ENCODE peak calls at places on chromosomes 11 and 22, in five cellular contexts. C is MCF 10A, J is K562, P is NCI-H2081, N is HEK293T. L is an unnamed sample.

GRCh38 chr22:50007057-50007511 is 5.5 kb downstream of the IL17REL start:
- DNase-seq in J (no peak), P (no peak), N (no peak), C (no peak), L (no peak)

GRCh38 chr11:117221775-117222517 is 9.9 kb downstream of the PCSK7 start:
- DNase-seq in N (no peak), P (peak; percentile 65), J (no peak), C (peak; percentile 87), L (no peak)

GRCh38 chr11:14314127-14314526 is 44.9 kb downstream of the RRAS2 start:
- DNase-seq in C (no peak), J (no peak), N (no peak), P (no peak), L (no peak)

GRCh38 chr11:117933930-117934329 is 4.7 kb upstream of the TMPRSS13 start:
- DNase-seq in N (no peak), C (no peak), P (no peak), J (no peak), L (no peak)

GRCh38 chr22:38176170-38176741 is 5.4 kb downstream of the PLA2G6 start:
- DNase-seq in P (no peak), J (no peak), N (no peak), C (peak; percentile 84), L (peak; percentile 71)

GRCh38 chr11:73140213-73141030 is 1.7 kb downstream of the FCHSD2 start:
- DNase-seq in J (peak; percentile 37), C (peak; percentile 16), P (peak; percentile 7), N (peak; percentile 40), L (peak; percentile 52)

GRCh38 chr22:38841211-38841610 is 2.6 kb downstream of the NPTXR start:
- DNase-seq in C (no peak), N (no peak), P (peak; percentile 13), J (no peak), L (no peak)

GRCh38 chr22:38347944-38348750 is 30.9 kb upstream of the CSNK1E start:
- DNase-seq in P (no peak), N (no peak), J (no peak), C (peak; percentile 72), L (peak; percentile 12)

GRCh38 chr11:19332476-19332875 is 91.7 kb upstream of the E2F8 start:
- DNase-seq in N (no peak), P (no peak), C (no peak), J (no peak), L (no peak)

GRCh38 chr11:122033193-122033592 is 82.8 kb downstream of the BLID start:
- DNase-seq in J (no peak), P (no peak), C (no peak), N (no peak), L (no peak)

GRCh38 chr22:43381693-43382092 is 30.1 kb upstream of the MPPED1 start:
- DNase-seq in P (no peak), C (no peak), J (no peak), N (no peak), L (no peak)

GRCh38 chr11:27347949-27348879 is 14.8 kb downstream of the CCDC34 start:
- DNase-seq in J (no peak), N (peak; percentile 12), P (peak; percentile 60), C (no peak), L (no peak)

GRCh38 chr11:118834428-118835028 is 43.6 kb upstream of the DDX6 start:
- DNase-seq in J (no peak), N (no peak), C (no peak), P (no peak), L (no peak)

GRCh38 chr11:32045456-32045855 is 45.4 kb upstream of the RCN1 start:
- DNase-seq in J (no peak), C (no peak), P (no peak), N (no peak), L (no peak)

GRCh38 chr22:48047722-48048500 is 1285.5 kb downstream of the TBC1D22A start:
- DNase-seq in C (no peak), J (no peak), N (no peak), P (no peak), L (no peak)

GRCh38 chr22:38177926-38178604 is 3.6 kb downstream of the PLA2G6 start:
- DNase-seq in J (peak; percentile 52), N (peak; percentile 39), C (peak; percentile 85), P (no peak), L (peak; percentile 82)

GRCh38 chr22:39003165-39003638 is 10.9 kb upstream of the APOBEC3C start:
- DNase-seq in J (peak; percentile 72), N (peak; percentile 88), C (peak; percentile 87), P (no peak), L (peak; percentile 87)

GRCh38 chr22:26890870-26891269 is 233.5 kb downstream of the MIAT start:
- DNase-seq in C (no peak), J (no peak), P (peak; percentile 24), N (no peak), L (no peak)

GRCh38 chr11:95584589-95584988 is 205.0 kb downstream of the FAM76B start:
- DNase-seq in C (no peak), P (no peak), N (no peak), J (peak; percentile 27), L (no peak)

GRCh38 chr11:108973402-108974119 is 308.7 kb downstream of the DDX10 start:
- DNase-seq in C (peak; percentile 77), P (no peak), J (no peak), N (no peak), L (no peak)

GRCh38 chr11:114275295-114275694 is 20.9 kb upstream of the NNMT start:
- DNase-seq in N (no peak), P (no peak), C (no peak), J (no peak), L (no peak)

GRCh38 chr11:98561216-98561615 is 459.5 kb upstream of the CNTN5 start:
- DNase-seq in N (no peak), C (peak; percentile 1), J (no peak), P (no peak), L (no peak)

GRCh38 chr22:47034905-47035419 is 272.5 kb downstream of the TBC1D22A start:
- DNase-seq in J (no peak), N (no peak), P (no peak), C (no peak), L (no peak)

GRCh38 chr22:26768986-26769385 is 111.6 kb downstream of the MIAT start:
- DNase-seq in P (no peak), C (no peak), N (no peak), J (peak; percentile 8), L (no peak)

GRCh38 chr11:65932558-65932919 is 12.7 kb upstream of the TSGA10IP start:
- DNase-seq in J (peak; percentile 62), N (peak; percentile 57), P (no peak), C (peak; percentile 9), L (no peak)

GRCh38 chr22:44891791-44892190 is 118.0 kb downstream of the PHF21B start:
- DNase-seq in C (no peak), N (no peak), J (no peak), P (no peak), L (no peak)

GRCh38 chr11:74388678-74389327 is 9.4 kb downstream of the PGM2L1 start:
- DNase-seq in J (peak; percentile 72), N (peak; percentile 34), C (peak; percentile 63), P (peak; percentile 13), L (peak; percentile 43)

GRCh38 chr11:88692306-88692705 is 354.8 kb upstream of the CTSC start:
- DNase-seq in N (no peak), J (no peak), C (no peak), P (no peak), L (no peak)

GRCh38 chr11:94895451-94895850 is 77.9 kb downstream of the CWC15 start:
- DNase-seq in P (no peak), C (no peak), J (no peak), N (no peak), L (no peak)

GRCh38 chr11:64762277-64762915 is 2.6 kb upstream of the PYGM start:
- DNase-seq in C (no peak), J (no peak), N (no peak), P (no peak), L (no peak)

GRCh38 chr11:16410479-16410878 is 54.1 kb upstream of the SOX6 start:
- DNase-seq in J (peak; percentile 15), P (no peak), C (no peak), N (no peak), L (no peak)

GRCh38 chr11:17171916-17172315 is 35.9 kb downstream of the PIK3C2A start:
- DNase-seq in N (no peak), P (no peak), C (no peak), J (no peak), L (no peak)

GRCh38 chr22:40212126-40212525 is 34.4 kb downstream of the TNRC6B start:
- DNase-seq in J (no peak), N (no peak), P (no peak), C (no peak), L (no peak)

GRCh38 chr11:1754376-1755150 is 4.2 kb upstream of the IFITM10 start:
- DNase-seq in N (no peak), P (no peak), C (no peak), J (no peak), L (no peak)

GRCh38 chr22:23182289-23183106 is 2.2 kb downstream of the BCR start:
- DNase-seq in P (no peak), N (peak; percentile 66), J (peak; percentile 85), C (peak; percentile 82), L (no peak)

GRCh38 chr11:116397556-116398167 is 375.1 kb downstream of the BUD13 start:
- DNase-seq in N (no peak), C (no peak), J (no peak), P (no peak), L (no peak)

GRCh38 chr11:133545199-133545709 is 13.0 kb upstream of the OPCML start:
- DNase-seq in N (no peak), C (no peak), P (no peak), J (no peak), L (no peak)

GRCh38 chr22:17159504-17159951 is 451 bp upstream of the HDHD5 start:
- DNase-seq in N (peak; percentile 42), C (peak; percentile 62), J (no peak), P (peak; percentile 44), L (peak; percentile 60)

GRCh38 chr11:1946812-1947480 is at the start of gene MRPL23:
- DNase-seq in P (no peak), C (no peak), J (no peak), N (no peak), L (no peak)

L was measured in adrenal gland.